ENCODE peak calls at places on chromosomes 3 and 15, in nine cellular contexts. T is aorta; O is choroid plexus epithelial cell; H is T1000; L is stimulated activated CD8-positive, alpha-beta memory T cell treated with anti-CD3 and anti-CD28 coated beads, Interleukin-15, amount 100 ng/mL, for 24 hours; X is NCI-H774; Y is NCI-H1092 treated with DMSO at 0.1 percent for 48 hours; K is HCT116; V is Ammon's horn. A is an unnamed sample.
A peak's percentile ranks its signal among the peaks of the same experiment; 100 is the strongest.

GRCh38 chr3:125443923-125444322 is 68.8 kb upstream of the ZNF148 start:
- DNase-seq in T (no peak), O (peak; percentile 73), H (no peak), L (no peak), X (no peak), Y (no peak), K (no peak), V (no peak), A (no peak)

GRCh38 chr3:6088433-6088832 is 772.5 kb upstream of the GRM7 start:
- DNase-seq in T (no peak), O (no peak), H (no peak), L (no peak), X (no peak), Y (no peak), K (no peak), V (no peak), A (no peak)

GRCh38 chr3:119360736-119361462 is 66.7 kb downstream of the ARHGAP31 start:
- DNase-seq in T (no peak), O (no peak), H (no peak), L (no peak), X (no peak), Y (no peak), K (no peak), V (no peak), A (no peak)

GRCh38 chr3:158739661-158740060 is 7.4 kb upstream of the RARRES1 start:
- DNase-seq in T (no peak), O (no peak), H (no peak), L (no peak), X (no peak), Y (no peak), K (no peak), V (no peak), A (no peak)

GRCh38 chr3:99561056-99561455 is 77.3 kb upstream of the COL8A1 start:
- DNase-seq in T (no peak), O (no peak), H (no peak), L (no peak), X (no peak), Y (no peak), K (no peak), V (no peak), A (no peak)

GRCh38 chr15:38893920-38894259 is 329.3 kb upstream of the RASGRP1 start:
- DNase-seq in T (no peak), O (no peak), H (no peak), L (no peak), X (no peak), Y (no peak), K (no peak), V (no peak), A (no peak)

GRCh38 chr3:169940486-169941181 is 26.0 kb upstream of the SEC62 start:
- DNase-seq in T (no peak), O (no peak), H (no peak), L (no peak), X (peak; percentile 72), Y (no peak), K (no peak), V (no peak), A (no peak)

GRCh38 chr3:46934508-46935167 is 41.9 kb downstream of the CCDC12 start:
- DNase-seq in T (peak; percentile 81), O (peak; percentile 41), H (no peak), L (no peak), X (no peak), Y (peak; percentile 16), K (no peak), V (no peak), A (no peak)

GRCh38 chr15:76335851-76336253 is 721 bp upstream of the ISL2 start:
- DNase-seq in T (no peak), O (no peak), H (no peak), L (no peak), X (no peak), Y (no peak), K (no peak), V (no peak), A (no peak)

GRCh38 chr3:16761576-16761975 is 123.2 kb upstream of the PLCL2 start:
- DNase-seq in T (no peak), O (no peak), H (no peak), L (no peak), X (no peak), Y (no peak), K (no peak), V (no peak), A (no peak)

GRCh38 chr3:88003115-88003755 is 55.6 kb downstream of the CGGBP1 start:
- DNase-seq in T (no peak), O (peak; percentile 77), H (no peak), L (no peak), X (no peak), Y (peak; percentile 29), K (peak; percentile 50), V (peak; percentile 34), A (no peak)

GRCh38 chr3:40939113-40940070 is 259.9 kb upstream of the CTNNB1 start:
- DNase-seq in T (no peak), O (no peak), H (no peak), L (no peak), X (no peak), Y (no peak), K (no peak), V (no peak), A (no peak)

GRCh38 chr3:184389384-184389783 is 9.5 kb downstream of the CHRD start:
- DNase-seq in T (peak; percentile 16), O (no peak), H (no peak), L (no peak), X (no peak), Y (no peak), K (no peak), V (no peak), A (no peak)

GRCh38 chr3:63656791-63657190 is 4.3 kb downstream of the SNTN start:
- DNase-seq in T (no peak), O (peak; percentile 44), H (no peak), L (no peak), X (no peak), Y (no peak), K (no peak), V (no peak), A (no peak)

GRCh38 chr15:47337836-47338235 is 379.5 kb upstream of the SEMA6D start:
- DNase-seq in T (no peak), O (no peak), H (no peak), L (no peak), X (no peak), Y (no peak), K (no peak), V (no peak), A (no peak)

GRCh38 chr3:12985148-12985547 is 88.1 kb downstream of the IQSEC1 start:
- DNase-seq in T (peak; percentile 60), O (no peak), H (no peak), L (no peak), X (no peak), Y (no peak), K (no peak), V (no peak), A (no peak)

GRCh38 chr15:80932989-80933388 is 56.6 kb downstream of the MESD start:
- DNase-seq in T (peak; percentile 84), O (peak; percentile 80), H (no peak), L (no peak), X (no peak), Y (no peak), K (no peak), V (no peak), A (no peak)

GRCh38 chr3:98855811-98856400 is 45.6 kb downstream of the DCBLD2 start:
- DNase-seq in T (no peak), O (peak; percentile 94), H (no peak), L (no peak), X (no peak), Y (no peak), K (no peak), V (peak; percentile 8), A (no peak)

GRCh38 chr15:61041886-61042285 is 187.2 kb downstream of the RORA start:
- DNase-seq in T (no peak), O (no peak), H (no peak), L (no peak), X (peak; percentile 76), Y (peak; percentile 25), K (no peak), V (no peak), A (no peak)

GRCh38 chr3:55725681-55726500 is 238.8 kb upstream of the WNT5A start:
- DNase-seq in T (no peak), O (no peak), H (no peak), L (no peak), X (no peak), Y (no peak), K (no peak), V (no peak), A (no peak)

GRCh38 chr3:194278186-194278845 is 72.8 kb downstream of the CPN2 start:
- DNase-seq in T (peak; percentile 13), O (no peak), H (no peak), L (no peak), X (no peak), Y (no peak), K (no peak), V (no peak), A (no peak)

GRCh38 chr15:83769411-83769960 is 115.6 kb downstream of the ADAMTSL3 start:
- DNase-seq in T (no peak), O (peak; percentile 53), H (no peak), L (no peak), X (no peak), Y (no peak), K (no peak), V (no peak), A (no peak)

GRCh38 chr15:69467636-69468035 is 15.0 kb downstream of the RPLP1 start:
- DNase-seq in T (no peak), O (no peak), H (no peak), L (no peak), X (no peak), Y (no peak), K (no peak), V (no peak), A (peak; percentile 71)

GRCh38 chr3:169815590-169816150 is 3.0 kb upstream of the LRRC34 start:
- DNase-seq in T (no peak), O (no peak), H (no peak), L (no peak), X (no peak), Y (no peak), K (no peak), V (no peak), A (no peak)

GRCh38 chr3:155978324-155978723 is 107.9 kb downstream of the GMPS start:
- DNase-seq in T (no peak), O (no peak), H (no peak), L (no peak), X (no peak), Y (no peak), K (no peak), V (no peak), A (no peak)

GRCh38 chr3:8453153-8453552 is 48.5 kb upstream of the LMCD1 start:
- DNase-seq in T (no peak), O (no peak), H (no peak), L (no peak), X (no peak), Y (no peak), K (no peak), V (no peak), A (no peak)

GRCh38 chr15:32691316-32692032 is 26.3 kb upstream of the GREM1 start:
- DNase-seq in T (no peak), O (no peak), H (no peak), L (no peak), X (no peak), Y (no peak), K (no peak), V (no peak), A (no peak)

GRCh38 chr3:58048301-58048700 is 40.1 kb downstream of the FLNB start:
- DNase-seq in T (no peak), O (peak; percentile 71), H (no peak), L (no peak), X (no peak), Y (no peak), K (no peak), V (no peak), A (peak; percentile 80)

GRCh38 chr3:27800261-27800660 is 78.1 kb upstream of the EOMES start:
- DNase-seq in T (no peak), O (no peak), H (no peak), L (no peak), X (no peak), Y (no peak), K (no peak), V (no peak), A (no peak)

GRCh38 chr3:187811580-187812250 is 66.4 kb upstream of the BCL6 start:
- DNase-seq in T (no peak), O (peak; percentile 87), H (peak; percentile 17), L (no peak), X (no peak), Y (no peak), K (no peak), V (no peak), A (no peak)

GRCh38 chr3:196988241-196989029 is 19.8 kb upstream of the PIGZ start:
- DNase-seq in T (peak; percentile 43), O (peak; percentile 33), H (no peak), L (no peak), X (no peak), Y (no peak), K (peak; percentile 56), V (no peak), A (no peak)

A was measured in PC-9.